ENCODE peak calls at places on chromosomes 11 and 22, in six cellular contexts. J is stimulated activated CD8-positive, alpha-beta memory T cell treated with anti-CD3 and anti-CD28 coated beads, Interleukin-4, amount 100 ng/mL, for 1 hour; O is SK-N-SH; U is HT-29; B is head of caudate nucleus; F is fibroblast of the conjunctiva. X is an unnamed sample.

GRCh38 chr22:48624401-48624800 is 1203.3 kb downstream of the BRD1 start:
- DNase-seq in J (no peak), U (no peak), F (no peak), O (no peak), B (no peak), X (no peak)

GRCh38 chr22:27682438-27682837 is 119.1 kb downstream of the MN1 start:
- DNase-seq in U (no peak), F (no peak), O (no peak), B (no peak), J (no peak), X (no peak)

GRCh38 chr11:702731-703461 is 3.1 kb upstream of the EPS8L2 start:
- DNase-seq in B (no peak), J (no peak), O (no peak), U (peak), F (no peak), X (no peak)

GRCh38 chr11:121099885-121100284 is 1.2 kb upstream of the TECTA start:
- DNase-seq in B (no peak), J (no peak), O (no peak), U (no peak), F (no peak), X (no peak)

GRCh38 chr11:117098269-117099231 is at the start of gene SIK3:
- DNase-seq in F (peak), B (peak), J (peak), U (peak), O (peak), X (peak)

GRCh38 chr11:44784438-44784760 is 57.6 kb downstream of the TSPAN18 start:
- DNase-seq in B (no peak), O (no peak), U (no peak), F (no peak), J (no peak), X (no peak)

GRCh38 chr22:24965822-24966626 is 13.5 kb downstream of the KIAA1671 start:
- DNase-seq in B (no peak), O (no peak), U (peak), J (no peak), F (no peak), X (no peak)

GRCh38 chr22:35517769-35518530 is 22.7 kb upstream of the RASD2 start:
- DNase-seq in U (no peak), F (no peak), J (no peak), B (no peak), O (no peak), X (no peak)

GRCh38 chr11:88042238-88043032 is 132.8 kb downstream of the RAB38 start:
- DNase-seq in B (no peak), F (no peak), U (no peak), O (no peak), J (no peak), X (no peak)

GRCh38 chr11:88535266-88535665 is 197.7 kb upstream of the CTSC start:
- DNase-seq in U (no peak), B (no peak), J (no peak), F (no peak), O (no peak), X (no peak)

GRCh38 chr22:45353816-45354215 is 44.1 kb downstream of the FAM118A start:
- DNase-seq in J (no peak), O (no peak), U (no peak), F (no peak), B (no peak), X (no peak)

GRCh38 chr11:67292671-67293070 is 3.6 kb downstream of the ANKRD13D start:
- DNase-seq in U (no peak), O (no peak), F (no peak), J (no peak), B (no peak), X (no peak)

GRCh38 chr11:131628739-131629138 is 258.3 kb downstream of the NTM start:
- DNase-seq in B (no peak), F (no peak), O (no peak), U (no peak), J (no peak), X (no peak)

GRCh38 chr22:23289851-23290724 is 109.8 kb downstream of the BCR start:
- DNase-seq in B (no peak), U (peak), J (peak), F (peak), O (peak), X (no peak)

GRCh38 chr11:82405392-82405791 is 328.3 kb downstream of the FAM181B start:
- DNase-seq in J (no peak), F (no peak), O (no peak), B (no peak), U (no peak), X (no peak)

GRCh38 chr11:112453601-112454577 is 193.2 kb upstream of the PLET1 start:
- DNase-seq in B (no peak), F (peak), J (no peak), U (peak), O (peak), X (no peak)

GRCh38 chr11:50423208-50423607 is 390.5 kb downstream of the OR4C45 start:
- DNase-seq in B (no peak), O (no peak), F (no peak), J (no peak), U (no peak), X (no peak)

GRCh38 chr11:35943761-35944502 is at the start of gene LDLRAD3:
- DNase-seq in J (peak), B (peak), F (peak), U (peak), O (peak), X (no peak)

X was measured in cortex of kidney.